ENCODE peak calls at places on chromosomes 5 and 9, in eight cellular contexts. A is IMR-90, B is cardiac muscle cell, M is HepG2, D is SK-N-SH, J is GM12878, H is PC-3, N is OCI-LY7. T is an unnamed sample. For H3K4me1, the result is how much of the 10 kb centered on the place peaks cover.

GRCh38 chr5:111211341-111211740 is 12.8 kb upstream of the CAMK4 start:
- DNase-seq in A (no peak), B (no peak), M (no peak), D (no peak), J (no peak), H (no peak), N (no peak), T (no peak)

GRCh38 chr5:35015063-35015462 is 32.7 kb downstream of the AGXT2 start:
- DNase-seq in A (no peak), B (no peak), M (no peak), D (no peak), J (no peak), H (no peak), N (no peak), T (no peak)

GRCh38 chr5:36659406-36659805 is 53.0 kb downstream of the SLC1A3 start:
- DNase-seq in A (no peak), B (peak), M (no peak), D (no peak), J (no peak), H (no peak), N (no peak), T (no peak)

GRCh38 chr5:74596930-74597329 is 43.6 kb downstream of the ENC1 start:
- DNase-seq in A (no peak), B (no peak), M (no peak), D (no peak), J (no peak), H (no peak), N (no peak), T (peak)

GRCh38 chr5:93604119-93604963 is 21.3 kb downstream of the NR2F1 start:
- DNase-seq in A (peak), B (peak), M (no peak), D (peak), J (no peak), H (no peak), N (no peak), T (no peak)

GRCh38 chr9:37034320-37034937 is 361 bp upstream of the PAX5 start:
- DNase-seq in A (no peak), B (no peak), M (no peak), D (peak), J (no peak), H (peak), N (peak), T (peak)

GRCh38 chr5:2658421-2658820 is 93.1 kb downstream of the IRX2 start:
- DNase-seq in A (peak), B (no peak), M (no peak), D (no peak), J (no peak), H (no peak), N (no peak), T (no peak)

GRCh38 chr5:32231929-32232328 is 57.8 kb upstream of the GOLPH3 start:
- DNase-seq in A (no peak), B (no peak), M (no peak), D (no peak), J (no peak), H (no peak), N (no peak), T (peak)

GRCh38 chr5:110751902-110752762 is 13.3 kb downstream of the SLC25A46 start:
- DNase-seq in A (peak), B (no peak), M (no peak), D (no peak), J (peak), H (peak), N (no peak), T (peak)

GRCh38 chr5:137496919-137497318 is 2.2 kb downstream of the SPOCK1 start:
- DNase-seq in A (no peak), B (no peak), M (no peak), D (peak), J (no peak), H (no peak), N (no peak), T (no peak)

GRCh38 chr5:128965011-128965637 is at the start of gene SLC27A6:
- DNase-seq in A (no peak), B (peak), M (no peak), D (peak), J (no peak), H (no peak), N (no peak), T (peak)

GRCh38 chr9:15277400-15278137 is 29.4 kb downstream of the TTC39B start:
- DNase-seq in A (peak), B (peak), M (peak), D (peak), J (no peak), H (peak), N (peak), T (peak)

GRCh38 chr5:74352256-74352655 is 288.3 kb downstream of the ENC1 start:
- DNase-seq in A (peak), B (no peak), M (no peak), D (no peak), J (no peak), H (no peak), N (no peak), T (no peak)

GRCh38 chr9:89153618-89154017 is 25.0 kb downstream of the SHC3 start:
- DNase-seq in A (peak), B (peak), M (no peak), D (no peak), J (no peak), H (peak), N (no peak), T (no peak)

GRCh38 chr9:15416880-15417279 is 5.8 kb upstream of the SNAPC3 start:
- DNase-seq in A (peak), B (peak), M (peak), D (peak), J (no peak), H (peak), N (peak), T (peak)

GRCh38 chr9:133956520-133957076 is 35.5 kb downstream of the VAV2 start:
- DNase-seq in A (peak), B (peak), M (no peak), D (peak), J (no peak), H (no peak), N (peak), T (peak)

GRCh38 chr5:167595196-167595595 is 696.2 kb upstream of the WWC1 start:
- DNase-seq in A (no peak), B (no peak), M (no peak), D (no peak), J (no peak), H (no peak), N (no peak), T (no peak)

GRCh38 chr5:74441616-74442015 is 198.9 kb downstream of the ENC1 start:
- DNase-seq in A (no peak), B (no peak), M (no peak), D (peak), J (no peak), H (no peak), N (no peak), T (no peak)

GRCh38 chr5:96868603-96869371 is 7.5 kb upstream of the ERAP2 start:
- DNase-seq in A (peak), B (peak), M (peak), D (peak), J (no peak), H (peak), N (peak), T (peak)

GRCh38 chr9:80552931-80553330 is 981.2 kb downstream of the TLE4 start:
- DNase-seq in A (peak), B (peak), M (no peak), D (no peak), J (no peak), H (no peak), N (no peak), T (peak)

GRCh38 chr9:93092171-93092991 is 3.6 kb upstream of the CARD19 start:
- DNase-seq in A (no peak), B (no peak), M (no peak), D (no peak), J (no peak), H (no peak), N (no peak), T (no peak)

GRCh38 chr9:133568186-133568585 is 33.7 kb downstream of the ADAMTSL2 start:
- DNase-seq in A (no peak), B (no peak), M (no peak), D (no peak), J (no peak), H (no peak), N (no peak), T (no peak)

GRCh38 chr5:138716456-138716924 is 36.7 kb upstream of the CTNNA1 start:
- DNase-seq in A (peak), B (peak), M (peak), D (peak), J (no peak), H (peak), N (no peak), T (peak)

GRCh38 chr9:110668528-110669167 is at the start of gene MUSK:
- DNase-seq in A (peak), B (no peak), M (no peak), D (no peak), J (no peak), H (no peak), N (no peak), T (no peak)

GRCh38 chr5:167261309-167262100 is 1029.9 kb upstream of the WWC1 start:
- DNase-seq in A (no peak), B (peak), M (no peak), D (no peak), J (no peak), H (no peak), N (no peak), T (peak)

GRCh38 chr5:141272906-141273305 is 27.7 kb downstream of the PCDHB15 start:
- DNase-seq in A (no peak), B (no peak), M (no peak), D (no peak), J (no peak), H (no peak), N (peak), T (peak)

GRCh38 chr5:94890907-94891306 is 272.4 kb downstream of the SLF1 start:
- DNase-seq in A (no peak), B (no peak), M (no peak), D (no peak), J (no peak), H (peak), N (no peak), T (no peak)

DNA sequence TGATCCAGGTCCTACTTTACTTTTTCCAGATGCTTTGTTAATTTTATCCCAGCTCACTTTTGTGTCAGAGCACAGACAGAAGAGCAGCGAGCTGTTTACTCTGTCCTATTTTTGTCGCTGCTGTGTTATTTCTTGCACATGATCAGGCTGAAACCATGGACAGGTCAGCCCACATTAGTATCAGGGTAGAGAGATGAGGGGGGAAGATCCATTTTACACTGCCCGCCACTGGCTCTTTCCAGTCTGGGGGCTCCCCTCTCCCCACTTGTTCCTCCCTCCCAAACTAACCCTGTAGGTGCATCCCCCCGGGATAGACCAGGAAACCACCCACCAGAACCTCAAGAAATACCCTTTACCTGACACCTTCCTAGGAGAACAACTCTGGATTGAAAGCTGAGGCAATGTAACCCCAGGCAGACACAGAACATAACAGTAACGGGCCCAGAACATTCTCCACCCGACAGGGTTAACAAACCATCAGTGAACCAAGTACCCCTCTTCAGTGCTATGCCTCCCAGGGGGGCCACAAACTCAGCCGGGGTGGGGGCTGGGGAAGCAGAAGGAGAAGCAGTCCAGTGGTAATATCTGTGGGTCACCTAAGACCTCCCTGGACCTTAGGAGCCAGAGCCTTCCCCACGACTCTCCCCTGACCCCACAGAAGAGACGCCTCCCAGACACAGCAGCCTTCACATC is 10.3 kb downstream of the VDAC1 start:
- DNase-seq in A (no peak), B (no peak), M (no peak), D (no peak), J (no peak), H (no peak), N (no peak), T (no peak)
- H3K4me1 ChIP-seq in A (under half), B (under half), M (half or more), D (under half), J (under half), H (under half), N (half or more), T (under half)

DNA sequence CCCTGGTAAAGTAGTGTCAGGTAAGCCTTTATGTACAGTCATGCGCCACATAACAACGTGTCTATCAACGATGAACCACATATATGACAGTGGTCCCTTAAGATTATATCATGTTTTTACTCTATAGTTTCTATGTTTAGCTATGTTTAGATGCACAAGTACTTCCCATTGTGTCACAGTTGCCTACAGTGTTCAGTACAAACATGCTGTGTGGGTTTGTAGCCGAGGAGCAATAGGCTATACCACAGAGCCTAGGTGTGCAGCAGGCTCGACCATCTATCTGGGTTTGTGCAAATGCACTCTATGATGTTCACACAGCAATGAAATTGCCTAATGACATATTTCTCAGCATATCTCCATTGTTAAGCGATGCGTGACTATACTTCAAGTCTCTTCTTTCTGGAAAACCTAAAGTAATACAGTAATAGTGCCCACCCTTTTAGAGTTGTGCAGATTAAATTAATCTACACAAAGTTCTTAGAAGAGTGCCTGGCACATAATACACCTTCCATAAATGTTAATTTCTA is 295.9 kb downstream of the ARHGAP26 start:
- DNase-seq in A (no peak), B (no peak), M (no peak), D (no peak), J (no peak), H (no peak), N (no peak), T (no peak)
- H3K4me1 ChIP-seq in A (under half), B (under half), M (under half), D (under half), J (under half), H (under half), N (under half), T (under half)

DNA sequence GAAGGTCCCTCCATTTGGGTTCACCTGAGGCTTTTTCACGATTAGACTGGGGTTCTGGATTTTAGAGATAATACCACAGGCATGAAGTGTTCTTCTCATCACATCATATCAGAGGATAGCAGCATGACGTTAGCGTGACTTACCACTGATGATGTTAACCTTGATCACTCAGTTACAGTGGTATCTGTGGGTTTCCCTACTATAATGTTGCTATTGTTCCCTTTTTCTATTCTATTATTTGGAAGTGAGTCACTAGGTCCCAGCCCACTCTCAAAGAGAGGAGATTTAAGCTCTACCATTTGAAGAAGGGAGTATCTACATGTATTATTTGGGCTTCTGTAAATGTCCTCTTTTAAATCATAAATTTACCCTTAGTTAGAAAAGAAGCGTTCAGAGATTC is 300.0 kb downstream of the MAST4 start:
- DNase-seq in A (peak), B (peak), M (no peak), D (no peak), J (no peak), H (peak), N (no peak), T (no peak)
- H3K4me1 ChIP-seq in A (under half), B (under half), M (under half), D (under half), J (under half), H (under half), N (under half), T (under half)

DNA sequence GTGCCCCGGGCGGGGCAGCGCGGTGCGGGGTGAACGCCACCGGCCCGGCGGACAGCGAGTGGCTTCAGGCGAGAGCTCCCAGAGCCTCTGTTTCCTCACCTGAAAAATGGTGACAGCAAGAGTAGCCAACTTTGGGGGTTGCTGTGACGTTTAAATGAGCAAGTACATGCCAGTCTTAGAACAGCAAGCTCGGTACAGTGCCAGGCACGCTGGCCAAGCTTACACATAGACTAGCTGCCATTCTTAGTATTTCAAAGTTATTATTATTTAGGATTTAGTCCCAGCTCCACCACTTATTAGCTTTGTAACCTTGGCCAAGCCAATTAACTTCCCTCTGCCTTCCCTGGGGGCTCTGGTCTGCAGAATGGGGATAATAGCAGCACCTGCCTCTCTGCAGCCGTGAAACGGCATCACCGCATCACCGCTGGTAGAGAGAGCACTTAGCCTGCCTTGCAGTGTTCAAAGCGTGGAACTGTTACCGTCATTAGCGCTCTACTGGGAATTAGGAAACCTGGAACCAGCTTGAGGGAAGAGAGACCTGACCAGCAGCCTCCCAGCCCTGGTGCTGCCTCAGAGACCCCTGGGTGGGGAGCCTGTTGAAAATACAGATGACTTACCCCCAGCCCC is at the start of gene C9orf50:
- DNase-seq in A (no peak), B (no peak), M (no peak), D (no peak), J (no peak), H (no peak), N (no peak), T (no peak)
- H3K4me1 ChIP-seq in A (under half), B (under half), M (under half), D (under half), J (under half), H (under half), N (under half), T (under half)

T was measured in mesendoderm.